ENCODE peak calls at places on chromosomes 11 and 22, in six cellular contexts. B is astrocyte of the cerebellum, V is H9, E is mesothelial cell of epicardium, A is fibroblast of pulmonary artery, Y is PC-3. L is an unnamed sample.

GRCh38 chr22:44026630-44027511 is 2.8 kb downstream of the PARVB start:
- DNase-seq in B (no peak), V (no peak), E (no peak), A (peak), Y (no peak), L (peak)

GRCh38 chr22:26904483-26904882 is 247.1 kb downstream of the MIAT start:
- DNase-seq in B (no peak), V (no peak), E (no peak), A (no peak), Y (no peak), L (no peak)

GRCh38 chr22:36644333-36644757 is 59.2 kb downstream of the CACNG2 start:
- DNase-seq in B (peak), V (peak), E (no peak), A (peak), Y (peak), L (peak)

GRCh38 chr22:40324468-40325305 is 21.6 kb upstream of the ADSL start:
- DNase-seq in B (no peak), V (no peak), E (no peak), A (no peak), Y (no peak), L (no peak)

GRCh38 chr11:551131-551530 is 9.4 kb downstream of the LMNTD2 start:
- DNase-seq in B (no peak), V (no peak), E (no peak), A (no peak), Y (no peak), L (no peak)

GRCh38 chr11:128733440-128734115 is 39.7 kb downstream of the FLI1 start:
- DNase-seq in B (no peak), V (peak), E (no peak), A (no peak), Y (no peak), L (peak)

GRCh38 chr22:30362632-30363281 is 6.0 kb downstream of the CCDC157 start:
- DNase-seq in B (no peak), V (peak), E (no peak), A (no peak), Y (no peak), L (peak)

GRCh38 chr11:75585271-75585670 is 23.2 kb downstream of the SERPINH1 start:
- DNase-seq in B (no peak), V (no peak), E (no peak), A (no peak), Y (no peak), L (no peak)

GRCh38 chr22:48744283-48744641 is 1083.4 kb downstream of the BRD1 start:
- DNase-seq in B (no peak), V (no peak), E (no peak), A (no peak), Y (no peak), L (no peak)

GRCh38 chr11:19560156-19560555 is 152.5 kb upstream of the NAV2 start:
- DNase-seq in B (no peak), V (no peak), E (no peak), A (no peak), Y (no peak), L (no peak)

GRCh38 chr11:64281957-64282770 is 2.3 kb downstream of the BAD start:
- DNase-seq in B (no peak), V (no peak), E (no peak), A (no peak), Y (no peak), L (no peak)

GRCh38 chr11:120304526-120304925 is 20.6 kb upstream of the TLCD5 start:
- DNase-seq in B (no peak), V (no peak), E (no peak), A (peak), Y (peak), L (no peak)

GRCh38 chr11:101880208-101880607 is 34.6 kb upstream of the CEP126 start:
- DNase-seq in B (peak), V (no peak), E (no peak), A (peak), Y (peak), L (peak)

GRCh38 chr11:87722756-87723599 is 452.3 kb downstream of the RAB38 start:
- DNase-seq in B (no peak), V (peak), E (no peak), A (peak), Y (peak), L (peak)

GRCh38 chr11:1121343-1122331 is 36.1 kb upstream of the MUC5AC start:
- DNase-seq in B (no peak), V (no peak), E (no peak), A (no peak), Y (peak), L (no peak)

GRCh38 chr22:41725510-41726110 is 26.3 kb downstream of the MEI1 start:
- DNase-seq in B (no peak), V (no peak), E (no peak), A (no peak), Y (peak), L (no peak)

GRCh38 chr22:19965771-19966709 is 24.4 kb upstream of the TXNRD2 start:
- DNase-seq in B (no peak), V (peak), E (no peak), A (peak), Y (no peak), L (no peak)
- TF ChIP-seq CTCF in B (peak), V (peak), E (no peak), A (peak), Y (peak), L (peak)

GRCh38 chr22:45335854-45336492 is 26.2 kb downstream of the FAM118A start:
- DNase-seq in B (no peak), V (no peak), E (no peak), A (no peak), Y (no peak), L (no peak)

GRCh38 chr22:45334068-45334467 is 24.3 kb downstream of the FAM118A start:
- DNase-seq in B (no peak), V (no peak), E (no peak), A (no peak), Y (no peak), L (no peak)

GRCh38 chr22:45334528-45334927 is 24.8 kb downstream of the FAM118A start:
- DNase-seq in B (no peak), V (no peak), E (no peak), A (no peak), Y (no peak), L (no peak)

GRCh38 chr22:45336971-45337431 is 27.3 kb downstream of the FAM118A start:
- DNase-seq in B (no peak), V (no peak), E (no peak), A (peak), Y (no peak), L (peak)

GRCh38 chr22:45335021-45335818 is 25.5 kb downstream of the FAM118A start:
- DNase-seq in B (no peak), V (peak), E (no peak), A (no peak), Y (no peak), L (no peak)
- TF ChIP-seq CTCF in B (peak), V (peak), E (no peak), A (no peak), Y (no peak), L (no peak)

DNA sequence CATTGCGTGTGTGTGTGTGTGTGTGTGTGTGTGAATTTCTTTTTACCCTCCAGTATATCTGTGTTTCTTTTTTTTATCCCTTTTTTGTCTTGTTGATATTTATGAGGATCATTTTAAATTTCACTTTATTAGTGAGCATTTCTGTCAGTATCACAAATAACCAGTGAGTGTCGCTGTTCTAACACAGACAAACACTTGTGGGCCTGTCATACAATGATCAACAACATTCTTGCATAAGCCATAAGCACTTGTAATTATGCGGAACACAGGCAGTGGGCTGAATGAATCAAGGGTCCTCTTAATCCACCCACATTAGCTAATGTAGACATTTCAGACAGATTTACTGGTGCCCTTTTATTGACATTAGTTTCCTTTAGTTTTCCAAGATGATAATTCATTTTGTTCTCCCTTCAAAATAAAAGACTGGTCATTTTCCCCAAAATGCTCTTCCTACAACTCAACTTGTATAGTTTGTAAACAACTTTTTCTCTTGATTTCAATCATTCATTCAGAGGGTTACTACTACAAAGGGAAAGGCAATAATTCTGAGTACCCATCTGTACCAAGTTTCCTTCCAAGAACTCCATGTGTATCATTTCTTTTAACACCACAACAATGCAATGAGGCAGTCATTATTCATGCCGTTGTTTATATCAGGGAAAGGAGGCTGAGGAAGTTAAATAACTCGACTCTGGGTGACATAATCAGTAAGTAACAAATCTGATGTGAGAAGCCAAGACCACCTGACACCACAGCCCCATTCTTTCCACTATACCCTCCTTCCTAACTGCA is 34.6 kb upstream of the ANO3 start:
- DNase-seq in B (peak), V (no peak), E (no peak), A (peak), Y (peak), L (peak)
- TF ChIP-seq CTCF in B (peak), V (peak), E (peak), A (peak), Y (peak), L (peak)

GRCh38 chr22:37905534-37906363 is at the start of gene MICALL1:
- DNase-seq in B (no peak), V (peak), E (peak), A (peak), Y (peak), L (peak)
- TF ChIP-seq CTCF in B (no peak), V (peak), E (no peak), A (no peak), Y (no peak), L (no peak)